ENCODE peak calls at places on chromosomes 7 and 10, in eight cellular contexts. H is HCT116, L is choroid plexus epithelial cell, Z is PC-3, I is pancreas, J is colonic mucosa, P is AG04450, T is stomach. U is an unnamed sample.

GRCh38 chr7:115731796-115732471 is 298.6 kb downstream of the TFEC start:
- DNase-seq in Z (no peak), L (no peak), J (no peak), T (no peak), P (no peak), I (no peak), H (no peak), U (no peak)

GRCh38 chr7:118148930-118149329 is 35.0 kb upstream of the LSM8 start:
- DNase-seq in H (no peak), J (no peak), Z (peak; percentile 1), L (peak; percentile 34), I (no peak), T (no peak), P (no peak), U (no peak)

GRCh38 chr7:81715984-81716588 is 53.8 kb downstream of the HGF start:
- DNase-seq in I (no peak), Z (peak; percentile 83), P (no peak), L (peak; percentile 75), T (no peak), J (no peak), H (peak; percentile 60), U (no peak)

GRCh38 chr7:80224416-80224815 is 89.8 kb downstream of the GNAI1 start:
- DNase-seq in L (no peak), P (no peak), Z (no peak), H (no peak), I (no peak), T (no peak), J (no peak), U (no peak)

GRCh38 chr7:7653140-7653539 is 12.6 kb downstream of the UMAD1 start:
- DNase-seq in L (no peak), P (no peak), I (no peak), H (no peak), J (no peak), T (no peak), Z (no peak), U (no peak)

GRCh38 chr7:75962607-75963382 is 31.6 kb downstream of the TMEM120A start:
- DNase-seq in T (no peak), L (peak; percentile 41), P (peak; percentile 21), J (no peak), H (no peak), Z (no peak), I (no peak), U (no peak)

GRCh38 chr7:99562832-99563231 is 4.4 kb downstream of the ZNF655 start:
- DNase-seq in H (peak; percentile 96), I (no peak), Z (peak; percentile 97), L (peak; percentile 99), T (no peak), P (peak; percentile 96), J (peak; percentile 31), U (peak; percentile 93)

GRCh38 chr7:130909161-130909836 is 175.3 kb upstream of the KLF14 start:
- DNase-seq in Z (peak; percentile 29), T (no peak), J (no peak), P (no peak), H (no peak), L (no peak), I (no peak), U (no peak)

GRCh38 chr7:51366930-51367613 is 50.5 kb upstream of the COBL start:
- DNase-seq in T (peak; percentile 54), L (peak; percentile 54), Z (peak; percentile 75), H (no peak), P (no peak), I (peak; percentile 44), J (peak; percentile 45), U (peak; percentile 18)

GRCh38 chr10:4939224-4940072 is 23.8 kb upstream of the AKR1C1 start:
- DNase-seq in T (no peak), L (no peak), I (no peak), H (no peak), J (no peak), Z (peak; percentile 43), P (no peak), U (peak; percentile 3)

GRCh38 chr7:128352138-128352537 is 8.4 kb upstream of the RBM28 start:
- DNase-seq in J (no peak), L (peak; percentile 41), P (no peak), Z (no peak), H (no peak), T (peak; percentile 77), I (peak; percentile 58), U (no peak)

GRCh38 chr10:34489973-34490372 is 325.1 kb downstream of the PARD3 start:
- DNase-seq in T (no peak), J (no peak), H (peak; percentile 29), I (no peak), Z (peak; percentile 87), P (peak; percentile 8), L (peak; percentile 70), U (no peak)

GRCh38 chr7:101507791-101508252 is 121.3 kb downstream of the MYL10 start:
- DNase-seq in L (peak; percentile 37), Z (peak; percentile 64), I (peak; percentile 22), H (peak; percentile 63), T (no peak), J (peak; percentile 48), P (no peak), U (no peak)

GRCh38 chr7:14899065-14899464 is 3.5 kb downstream of the DGKB start:
- DNase-seq in I (no peak), Z (no peak), H (no peak), T (no peak), J (no peak), L (peak; percentile 52), P (no peak), U (no peak)

GRCh38 chr10:77643795-77644468 is 6.3 kb upstream of the KCNMA1 start:
- DNase-seq in I (no peak), H (peak; percentile 49), P (peak; percentile 32), T (peak; percentile 40), J (peak; percentile 32), L (peak; percentile 88), Z (peak; percentile 98), U (no peak)

GRCh38 chr10:21285742-21286311 is 239.7 kb downstream of the SKIDA1 start:
- DNase-seq in L (no peak), J (no peak), T (no peak), P (no peak), I (no peak), Z (peak; percentile 67), H (peak; percentile 52), U (peak; percentile 49)

GRCh38 chr7:34315032-34315431 is 343.0 kb upstream of the NPSR1 start:
- DNase-seq in H (no peak), Z (no peak), T (no peak), I (no peak), J (no peak), L (peak; percentile 87), P (no peak), U (no peak)

GRCh38 chr10:96626795-96627194 is 40.0 kb upstream of the TM9SF3 start:
- DNase-seq in L (no peak), P (no peak), J (no peak), T (no peak), H (no peak), I (no peak), Z (no peak), U (no peak)
- TF ChIP-seq CTCF in L (peak; percentile 32), P (peak; percentile 6), J (no peak), T (no peak), H (peak; percentile 34), I (no peak), Z (peak; percentile 22), U (peak; percentile 26)

GRCh38 chr10:54797636-54798395 is 3.2 kb downstream of the PCDH15 start:
- DNase-seq in P (no peak), I (no peak), Z (peak; percentile 95), J (no peak), T (no peak), H (no peak), L (peak; percentile 16), U (peak; percentile 40)

GRCh38 chr10:54796876-54797275 is 4.2 kb downstream of the PCDH15 start:
- DNase-seq in J (no peak), Z (no peak), L (no peak), P (no peak), I (no peak), T (no peak), H (no peak), U (no peak)

GRCh38 chr10:54799491-54799890 is 1.5 kb downstream of the PCDH15 start:
- DNase-seq in L (no peak), J (no peak), I (no peak), T (no peak), P (no peak), H (no peak), Z (no peak), U (no peak)

DNA sequence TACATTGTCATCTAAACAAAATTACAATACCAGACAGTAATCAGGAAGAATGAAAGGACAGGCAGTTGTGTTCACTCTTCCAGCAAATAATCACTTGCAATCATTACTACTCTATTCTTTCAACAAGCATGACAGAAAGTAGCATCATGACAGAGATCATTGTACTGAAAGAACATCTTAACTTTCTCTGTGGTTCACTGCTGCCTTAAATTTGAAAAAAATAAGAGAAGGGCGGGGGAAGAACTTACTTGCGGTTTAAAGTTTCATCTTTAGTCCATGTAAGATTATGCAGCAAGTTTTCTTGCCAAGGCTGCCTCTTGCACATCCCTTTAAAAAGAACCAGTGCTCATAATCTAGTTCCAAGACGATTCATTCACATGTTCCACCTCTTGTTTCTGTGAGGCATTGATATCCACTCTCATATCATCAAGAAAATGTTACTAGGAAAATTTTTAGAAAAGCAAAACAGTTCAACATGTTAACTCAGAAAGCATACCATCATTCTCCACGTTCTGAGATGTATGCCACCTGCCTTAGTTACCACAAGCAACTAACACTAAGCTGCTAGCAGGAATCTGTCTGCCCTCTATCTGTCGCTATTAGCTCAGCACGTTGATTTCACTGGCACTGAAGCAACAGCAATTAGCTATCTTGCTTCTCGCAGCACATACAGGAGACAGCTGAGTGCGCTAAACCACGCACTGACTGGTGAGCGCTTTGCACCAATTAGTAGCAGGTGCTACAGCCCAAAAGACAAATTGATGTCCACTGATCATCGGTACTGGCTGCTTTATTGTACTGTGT is at the start of gene PCDH15:
- DNase-seq in J (no peak), L (peak; percentile 53), Z (peak; percentile 80), I (no peak), P (no peak), T (no peak), H (no peak), U (peak; percentile 63)
- H3K4me3 ChIP-seq in J (no peak within 1 kb of the TSS), L (no peak within 1 kb of the TSS), Z (peak within 1 kb of the TSS; percentile 34), I (no peak within 1 kb of the TSS), P (no peak within 1 kb of the TSS), T (no peak within 1 kb of the TSS), H (no peak within 1 kb of the TSS), U (no peak within 1 kb of the TSS)

GRCh38 chr7:157090485-157091165 is 48.1 kb upstream of the UBE3C start:
- DNase-seq in T (no peak), J (no peak), I (no peak), Z (no peak), P (no peak), L (no peak), H (no peak), U (no peak)

GRCh38 chr7:157097569-157097968 is 41.2 kb upstream of the UBE3C start:
- DNase-seq in H (no peak), P (no peak), Z (no peak), T (no peak), L (no peak), I (no peak), J (peak; percentile 41), U (no peak)

GRCh38 chr7:157097056-157097329 is 41.7 kb upstream of the UBE3C start:
- DNase-seq in I (no peak), H (no peak), J (no peak), L (no peak), T (no peak), P (no peak), Z (no peak), U (no peak)

GRCh38 chr7:157096286-157097055 is 42.3 kb upstream of the UBE3C start:
- DNase-seq in P (no peak), I (no peak), J (no peak), H (no peak), L (no peak), Z (no peak), T (no peak), U (no peak)
- TF ChIP-seq CTCF in P (no peak), I (no peak), J (no peak), H (no peak), L (no peak), Z (no peak), T (no peak), U (no peak)

GRCh38 chr10:80191589-80192270 is 13.6 kb downstream of the ANXA11 start:
- DNase-seq in L (no peak), P (no peak), I (peak; percentile 86), H (no peak), J (peak; percentile 92), Z (peak; percentile 80), T (peak; percentile 84), U (no peak)
- H3K4me3 ChIP-seq in L (no peak overlapping the region), P (no peak overlapping the region), I (no peak overlapping the region), H (no peak overlapping the region), J (no peak overlapping the region), Z (no peak overlapping the region), T (no peak overlapping the region), U (no peak overlapping the region)